ENCODE peak calls at places on chromosomes 4 and X, in six cellular contexts. A, Y, K, R, P and T are unnamed samples.

GRCh38 chrX:120653000-120653399 is 23.1 kb upstream of the C1GALT1C1 start:
- DNase-seq in Y (no peak), P (no peak), A (no peak), K (no peak), R (no peak), T (no peak)

GRCh38 chr4:135741583-135741982 is 1540.0 kb upstream of the PABPC4L start:
- DNase-seq in A (no peak), R (no peak), K (no peak), P (no peak), Y (no peak), T (no peak)

GRCh38 chr4:15457401-15458201 is 12.1 kb upstream of the CC2D2A start:
- DNase-seq in R (no peak), K (no peak), A (no peak), P (no peak), Y (peak), T (peak)

GRCh38 chr4:100688368-100688767 is 170.5 kb upstream of the EMCN start:
- DNase-seq in Y (no peak), P (no peak), A (no peak), K (no peak), R (no peak), T (no peak)

GRCh38 chr4:88907478-88907877 is 149.5 kb downstream of the FAM13A start:
- DNase-seq in R (no peak), A (no peak), Y (no peak), P (no peak), K (no peak), T (no peak)

GRCh38 chrX:107752037-107752436 is 23.6 kb downstream of the TSC22D3 start:
- DNase-seq in A (no peak), Y (no peak), K (no peak), R (no peak), P (no peak), T (no peak)

GRCh38 chr4:15855804-15856475 is 77.8 kb downstream of the CD38 start:
- DNase-seq in K (no peak), A (no peak), Y (no peak), P (no peak), R (no peak), T (no peak)

GRCh38 chr4:158350161-158350560 is 139.9 kb downstream of the TMEM144 start:
- DNase-seq in K (no peak), A (no peak), R (no peak), P (no peak), Y (no peak), T (no peak)

GRCh38 chr4:24669751-24670150 is 85.4 kb upstream of the DHX15 start:
- DNase-seq in P (no peak), A (no peak), Y (no peak), R (no peak), K (no peak), T (no peak)

GRCh38 chrX:46574337-46574940 is 874 bp downstream of the CHST7 start:
- DNase-seq in A (peak), Y (no peak), K (peak), P (no peak), R (no peak), T (no peak)

GRCh38 chr4:169400832-169401231 is 130.1 kb upstream of the SH3RF1 start:
- DNase-seq in P (no peak), Y (no peak), K (no peak), A (no peak), R (no peak), T (no peak)

GRCh38 chr4:6343950-6344408 is 74.3 kb downstream of the WFS1 start:
- DNase-seq in P (no peak), K (no peak), A (no peak), R (no peak), Y (peak), T (no peak)

GRCh38 chr4:13912966-13913365 is 285.4 kb upstream of the BOD1L1 start:
- DNase-seq in Y (no peak), A (no peak), P (no peak), K (no peak), R (no peak), T (peak)

GRCh38 chr4:173135241-173135847 is 33.3 kb upstream of the GALNT7 start:
- DNase-seq in R (no peak), Y (no peak), A (no peak), P (no peak), K (no peak), T (peak)

GRCh38 chr4:10035130-10035529 is 13.8 kb upstream of the SLC2A9 start:
- DNase-seq in Y (no peak), P (no peak), R (no peak), A (no peak), K (no peak), T (no peak)

GRCh38 chrX:132004728-132005127 is 18.4 kb upstream of the STK26 start:
- DNase-seq in R (no peak), K (no peak), Y (no peak), A (no peak), P (no peak), T (no peak)

GRCh38 chr4:175277816-175278215 is 359.7 kb downstream of the ADAM29 start:
- DNase-seq in A (no peak), K (no peak), Y (no peak), R (no peak), P (no peak), T (no peak)

GRCh38 chr4:55118397-55118796 is 7.0 kb downstream of the KDR start:
- DNase-seq in P (no peak), A (no peak), K (no peak), Y (no peak), R (no peak), T (no peak)

GRCh38 chrX:153438522-153438921 is 7.3 kb downstream of the TREX2 start:
- DNase-seq in K (no peak), R (no peak), P (no peak), A (no peak), Y (no peak), T (peak)

GRCh38 chrX:1084689-1085088 is 127.8 kb downstream of the CRLF2 start:
- DNase-seq in A (no peak), K (no peak), R (no peak), Y (no peak), P (no peak), T (no peak)

GRCh38 chrX:100872161-100872560 is 2.0 kb downstream of the NOX1 start:
- DNase-seq in P (no peak), R (no peak), Y (no peak), K (no peak), A (no peak), T (peak)

GRCh38 chr4:10732235-10732975 is 47.8 kb upstream of the CLNK start:
- DNase-seq in Y (no peak), R (no peak), A (no peak), P (no peak), K (no peak), T (no peak)

GRCh38 chrX:120768681-120769080 is 107.0 kb downstream of the CT47B1 start:
- DNase-seq in R (no peak), K (no peak), P (no peak), A (no peak), Y (no peak), T (no peak)

GRCh38 chr4:155974476-155974749 is 20.7 kb upstream of the CTSO start:
- DNase-seq in R (no peak), Y (no peak), A (no peak), P (no peak), K (no peak), T (no peak)

GRCh38 chrX:96424007-96424406 is 260.6 kb upstream of the DIAPH2 start:
- DNase-seq in A (no peak), Y (no peak), P (no peak), K (no peak), R (no peak), T (peak)

GRCh38 chrX:41014776-41015175 is 70.5 kb upstream of the USP9X start:
- DNase-seq in A (no peak), R (peak), K (no peak), P (no peak), Y (no peak), T (no peak)

GRCh38 chr4:7650606-7651400 is 216.1 kb upstream of the PSAPL1 start:
- DNase-seq in P (no peak), A (peak), K (no peak), R (no peak), Y (no peak), T (peak)

GRCh38 chr4:55906999-55907398 is 41.7 kb upstream of the CEP135 start:
- DNase-seq in A (no peak), P (no peak), R (no peak), K (no peak), Y (no peak), T (no peak)

GRCh38 chrX:132025085-132025484 is 2.0 kb downstream of the STK26 start:
- DNase-seq in A (no peak), K (peak), P (no peak), R (no peak), Y (no peak), T (peak)

GRCh38 chr4:80989921-80990544 is 40.5 kb upstream of the BMP3 start:
- DNase-seq in A (peak), R (no peak), K (no peak), P (peak), Y (peak), T (peak)

GRCh38 chrX:112653017-112653416 is 26.7 kb downstream of the LHFPL1 start:
- DNase-seq in A (no peak), P (no peak), R (no peak), K (no peak), Y (no peak), T (no peak)

GRCh38 chrX:9595131-9595530 is 130.3 kb downstream of the TBL1X start:
- DNase-seq in R (no peak), A (no peak), K (no peak), P (no peak), Y (peak), T (peak)

GRCh38 chrX:75086731-75087195 is 69.3 kb downstream of the ABCB7 start:
- DNase-seq in Y (no peak), A (no peak), K (no peak), P (no peak), R (no peak), T (peak)

GRCh38 chr4:11130195-11130975 is 298.3 kb downstream of the HS3ST1 start:
- DNase-seq in R (no peak), Y (no peak), P (no peak), K (no peak), A (no peak), T (no peak)

GRCh38 chr4:19983072-19983471 is 268.6 kb upstream of the SLIT2 start:
- DNase-seq in R (no peak), Y (no peak), K (no peak), P (no peak), A (no peak), T (peak)

GRCh38 chr4:146548443-146548842 is 26.7 kb upstream of the SLC10A7 start:
- DNase-seq in R (no peak), K (no peak), P (no peak), Y (no peak), A (no peak), T (no peak)